ENCODE peak calls at places on chromosomes 5 and 9, in four cellular contexts. One of them, this sample, is unnamed.

GRCh38 chr5:29412979-29413378 is 1780.5 kb upstream of the CDH6 start:
- DNase-seq in T follicular helper cell: no peak
- DNase-seq in substantia nigra: no peak
- DNase-seq in amniotic stem cell: no peak
- DNase-seq in this sample: no peak

GRCh38 chr9:121299467-121300282 is 31.7 kb downstream of the GSN start:
- DNase-seq in T follicular helper cell: no peak
- DNase-seq in substantia nigra: peak
- DNase-seq in amniotic stem cell: no peak
- DNase-seq in this sample: no peak

GRCh38 chr5:149455889-149456409 is 76.9 kb upstream of the IL17B start:
- DNase-seq in T follicular helper cell: no peak
- DNase-seq in substantia nigra: no peak
- DNase-seq in amniotic stem cell: no peak
- DNase-seq in this sample: no peak

GRCh38 chr9:128702445-128702948 is at the start of gene PKN3:
- DNase-seq in T follicular helper cell: peak
- DNase-seq in substantia nigra: peak
- DNase-seq in amniotic stem cell: peak
- DNase-seq in this sample: peak

GRCh38 chr5:14208071-14209021 is 65.2 kb downstream of the TRIO start:
- DNase-seq in T follicular helper cell: no peak
- DNase-seq in substantia nigra: no peak
- DNase-seq in amniotic stem cell: no peak
- DNase-seq in this sample: no peak

GRCh38 chr9:94906181-94906580 is 179.7 kb downstream of the AOPEP start:
- DNase-seq in T follicular helper cell: no peak
- DNase-seq in substantia nigra: no peak
- DNase-seq in amniotic stem cell: no peak
- DNase-seq in this sample: no peak

GRCh38 chr5:1029945-1030625 is 21.5 kb downstream of the NKD2 start:
- DNase-seq in T follicular helper cell: no peak
- DNase-seq in substantia nigra: no peak
- DNase-seq in amniotic stem cell: no peak
- DNase-seq in this sample: no peak

GRCh38 chr9:13575558-13575957 is 296.1 kb upstream of the MPDZ start:
- DNase-seq in T follicular helper cell: no peak
- DNase-seq in substantia nigra: no peak
- DNase-seq in amniotic stem cell: no peak
- DNase-seq in this sample: no peak

GRCh38 chr9:115276621-115277020 is 158.7 kb upstream of the TNC start:
- DNase-seq in T follicular helper cell: no peak
- DNase-seq in substantia nigra: no peak
- DNase-seq in amniotic stem cell: no peak
- DNase-seq in this sample: no peak

GRCh38 chr9:114053246-114054005 is 24.7 kb downstream of the AMBP start:
- DNase-seq in T follicular helper cell: no peak
- DNase-seq in substantia nigra: no peak
- DNase-seq in amniotic stem cell: no peak
- DNase-seq in this sample: no peak